ENCODE peak calls at places on chromosomes 4 and X, in four cellular contexts. One of them, this sample, is unnamed.

GRCh38 chr4:173325007-173325736 is 9.0 kb downstream of the HMGB2 start:
- DNase-seq in suprapubic skin: no peak
- DNase-seq in sigmoid colon: no peak
- DNase-seq in HL-60: no peak
- DNase-seq in this sample: no peak

GRCh38 chrX:48945517-48946348 is 11.7 kb downstream of the OTUD5 start:
- DNase-seq in suprapubic skin: no peak
- DNase-seq in HL-60: peak
- DNase-seq in sigmoid colon: no peak
- DNase-seq in this sample: peak

GRCh38 chr4:189436207-189436606 is 504.5 kb upstream of the FRG1 start:
- DNase-seq in suprapubic skin: no peak
- DNase-seq in sigmoid colon: no peak
- DNase-seq in HL-60: no peak
- DNase-seq in this sample: no peak

GRCh38 chr4:188021548-188022249 is 26.1 kb downstream of the ZFP42 start:
- DNase-seq in sigmoid colon: no peak
- DNase-seq in suprapubic skin: no peak
- DNase-seq in HL-60: no peak
- DNase-seq in this sample: no peak

GRCh38 chr4:176319704-176320339 is at the start of gene SPCS3:
- DNase-seq in HL-60: peak
- DNase-seq in sigmoid colon: peak
- DNase-seq in suprapubic skin: peak
- DNase-seq in this sample: peak

GRCh38 chr4:40295572-40295971 is 39.6 kb upstream of the CHRNA9 start:
- DNase-seq in sigmoid colon: no peak
- DNase-seq in suprapubic skin: no peak
- DNase-seq in HL-60: no peak
- DNase-seq in this sample: no peak

GRCh38 chr4:9703391-9703790 is 78.0 kb upstream of the DRD5 start:
- DNase-seq in HL-60: peak
- DNase-seq in suprapubic skin: peak
- DNase-seq in sigmoid colon: peak
- DNase-seq in this sample: peak

GRCh38 chr4:2662598-2662997 is 93.5 kb downstream of the TNIP2 start:
- DNase-seq in sigmoid colon: no peak
- DNase-seq in suprapubic skin: no peak
- DNase-seq in HL-60: no peak
- DNase-seq in this sample: no peak

GRCh38 chr4:19756661-19757060 is 495.0 kb upstream of the SLIT2 start:
- DNase-seq in sigmoid colon: no peak
- DNase-seq in suprapubic skin: no peak
- DNase-seq in HL-60: no peak
- DNase-seq in this sample: no peak

GRCh38 chr4:123399638-123400358 is 3.2 kb downstream of the SPRY1 start:
- DNase-seq in HL-60: no peak
- DNase-seq in suprapubic skin: no peak
- DNase-seq in sigmoid colon: no peak
- DNase-seq in this sample: peak

GRCh38 chr4:106355193-106355592 is 13.4 kb downstream of the GIMD1 start:
- DNase-seq in sigmoid colon: no peak
- DNase-seq in HL-60: no peak
- DNase-seq in suprapubic skin: no peak
- DNase-seq in this sample: no peak

GRCh38 chr4:86279247-86279960 is 80.4 kb downstream of the MAPK10 start:
- DNase-seq in suprapubic skin: no peak
- DNase-seq in HL-60: no peak
- DNase-seq in sigmoid colon: no peak
- DNase-seq in this sample: no peak

GRCh38 chr4:89173336-89174090 is 62.2 kb downstream of the TIGD2 start:
- DNase-seq in sigmoid colon: no peak
- DNase-seq in suprapubic skin: no peak
- DNase-seq in HL-60: no peak
- DNase-seq in this sample: no peak

GRCh38 chr4:38060829-38061431 is 100.7 kb downstream of the PTTG2 start:
- DNase-seq in suprapubic skin: no peak
- DNase-seq in HL-60: no peak
- DNase-seq in sigmoid colon: no peak
- DNase-seq in this sample: peak

GRCh38 chr4:139555073-139555704 is 830 bp downstream of the SETD7 start:
- DNase-seq in HL-60: peak
- DNase-seq in sigmoid colon: peak
- DNase-seq in suprapubic skin: peak
- DNase-seq in this sample: peak

GRCh38 chr4:128776794-128777216 is 32.7 kb upstream of the JADE1 start:
- DNase-seq in sigmoid colon: peak
- DNase-seq in suprapubic skin: no peak
- DNase-seq in HL-60: no peak
- DNase-seq in this sample: peak
- TF ChIP-seq POLR2AphosphoS5 in sigmoid colon: no peak
- TF ChIP-seq POLR2AphosphoS5 in suprapubic skin: no peak
- TF ChIP-seq POLR2AphosphoS5 in HL-60: no peak
- TF ChIP-seq POLR2AphosphoS5 in this sample: no peak

GRCh38 chr4:102172341-102172740 is 172.9 kb downstream of the SLC39A8 start:
- DNase-seq in sigmoid colon: no peak
- DNase-seq in HL-60: no peak
- DNase-seq in suprapubic skin: no peak
- DNase-seq in this sample: no peak
- H3K4me3 ChIP-seq in sigmoid colon: no peak
- H3K4me3 ChIP-seq in HL-60: no peak
- H3K4me3 ChIP-seq in suprapubic skin: no peak
- H3K4me3 ChIP-seq in this sample: no peak

DNA sequence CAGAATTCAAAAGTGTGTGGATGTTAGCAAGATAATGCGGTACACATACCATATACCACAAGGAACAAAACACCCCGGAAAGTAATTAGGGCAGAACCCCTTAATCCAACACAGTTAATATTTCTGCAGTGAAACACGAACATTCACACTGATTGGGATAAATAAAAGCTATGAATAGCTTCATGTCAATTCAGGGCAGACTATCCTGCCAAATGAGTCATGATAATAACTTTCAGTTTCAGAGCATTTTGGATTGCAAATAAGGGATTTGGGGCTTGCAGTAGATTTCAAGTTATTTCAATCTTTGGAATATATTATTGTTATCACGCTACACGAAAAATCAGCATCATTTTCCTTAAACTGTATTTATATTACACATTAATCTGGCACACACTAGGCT is 24.3 kb downstream of the IRF2 start:
- DNase-seq in HL-60: no peak
- DNase-seq in suprapubic skin: no peak
- DNase-seq in sigmoid colon: no peak
- DNase-seq in this sample: peak
- TF ChIP-seq POLR2AphosphoS5 in HL-60: no peak
- TF ChIP-seq POLR2AphosphoS5 in suprapubic skin: no peak
- TF ChIP-seq POLR2AphosphoS5 in sigmoid colon: no peak
- TF ChIP-seq POLR2AphosphoS5 in this sample: no peak

DNA sequence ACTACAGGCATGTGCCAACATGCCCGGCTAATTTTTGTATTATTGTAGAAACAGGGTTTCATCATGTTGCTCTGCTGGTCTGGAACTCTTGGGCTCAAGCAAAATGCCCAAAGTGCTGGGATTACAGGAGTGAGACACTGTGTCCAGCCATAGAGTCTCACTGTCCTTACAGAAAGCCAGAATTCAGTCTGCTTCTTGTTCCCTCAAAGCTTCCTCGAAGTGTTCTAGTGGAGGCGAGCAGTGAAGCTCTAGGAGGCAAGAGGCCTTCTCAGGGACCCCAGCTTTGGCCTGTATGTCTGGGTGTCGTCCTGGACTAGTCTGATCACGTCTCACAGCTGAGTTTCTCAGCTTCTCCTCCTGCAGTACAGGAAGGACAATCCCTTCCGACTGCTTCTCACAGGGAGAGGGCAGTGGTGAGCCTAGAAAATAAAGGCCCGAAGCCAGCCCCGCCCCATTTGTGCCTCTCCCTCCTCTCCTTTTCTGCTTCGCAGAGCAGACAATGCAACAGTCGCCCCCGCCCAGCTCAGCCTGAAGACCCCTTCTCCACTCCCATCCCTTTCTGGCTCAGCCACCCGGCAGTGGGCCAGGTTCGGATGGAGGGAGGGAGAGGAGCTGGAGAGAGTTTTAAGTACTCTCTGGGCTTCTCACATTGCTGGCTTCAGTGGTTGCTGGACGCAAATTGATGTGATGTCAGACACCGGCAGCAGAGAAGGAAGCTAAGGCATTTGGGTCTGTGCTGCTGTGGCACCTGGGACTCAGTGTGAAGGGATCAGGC is 11.1 kb upstream of the FAM3A start:
- DNase-seq in HL-60: peak
- DNase-seq in sigmoid colon: peak
- DNase-seq in suprapubic skin: peak
- DNase-seq in this sample: peak
- H3K4me3 ChIP-seq in HL-60: peak
- H3K4me3 ChIP-seq in sigmoid colon: peak
- H3K4me3 ChIP-seq in suprapubic skin: peak
- H3K4me3 ChIP-seq in this sample: no peak

DNA sequence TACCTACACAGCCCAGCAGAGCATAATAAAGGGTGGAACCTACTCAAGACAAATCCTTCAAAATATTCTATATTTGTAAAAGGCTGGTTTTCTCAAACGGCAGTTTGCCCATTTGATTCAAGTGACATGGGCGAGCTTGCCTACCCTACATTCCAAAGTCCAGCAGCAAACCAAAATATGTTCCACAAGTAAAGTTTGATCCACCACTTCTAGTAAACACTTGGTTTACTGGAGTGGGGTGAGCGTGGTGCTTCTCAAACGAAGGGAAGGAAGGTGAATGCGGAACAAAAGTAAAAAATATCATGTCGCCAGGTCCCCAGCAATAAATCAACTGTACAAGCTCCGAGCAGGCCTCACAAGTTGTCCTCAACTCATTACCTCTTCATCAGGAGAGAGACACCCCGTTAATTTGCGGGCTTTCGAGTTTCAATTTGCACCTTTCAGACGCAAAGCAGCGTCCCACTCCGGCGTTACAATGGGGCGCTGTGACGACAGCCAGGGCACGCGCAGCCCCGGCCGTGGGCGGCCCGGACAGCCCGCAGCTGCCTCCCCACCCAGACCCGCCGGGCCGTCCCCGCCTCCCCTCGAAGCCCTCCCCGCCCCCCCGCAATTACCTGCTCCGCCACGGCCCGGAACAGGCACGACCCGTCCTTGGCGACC is 1.1 kb downstream of the OTUD4 start:
- DNase-seq in HL-60: peak
- DNase-seq in suprapubic skin: peak
- DNase-seq in sigmoid colon: peak
- DNase-seq in this sample: peak
- TF ChIP-seq POLR2AphosphoS5 in HL-60: peak
- TF ChIP-seq POLR2AphosphoS5 in suprapubic skin: no peak
- TF ChIP-seq POLR2AphosphoS5 in sigmoid colon: peak
- TF ChIP-seq POLR2AphosphoS5 in this sample: no peak

DNA sequence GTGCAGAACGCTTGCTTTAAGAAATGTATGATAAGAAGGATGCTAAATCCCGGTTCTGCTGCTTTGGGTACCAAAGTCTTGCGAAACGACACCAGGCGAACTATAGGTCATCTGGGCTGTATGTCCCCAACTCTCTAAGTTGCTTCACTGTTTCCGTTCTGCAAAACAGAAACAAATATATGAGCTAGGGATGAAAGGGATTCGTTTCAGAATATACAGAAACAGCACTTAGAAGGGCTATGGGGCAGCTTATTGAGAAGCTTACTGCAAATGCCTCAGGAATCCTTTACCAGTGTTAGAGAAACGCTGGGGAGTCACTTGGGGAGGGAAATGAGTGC is 293 bp upstream of the LRCH2 start:
- DNase-seq in suprapubic skin: no peak
- DNase-seq in HL-60: no peak
- DNase-seq in sigmoid colon: no peak
- DNase-seq in this sample: no peak
- H3K4me3 ChIP-seq in suprapubic skin: peak
- H3K4me3 ChIP-seq in HL-60: no peak
- H3K4me3 ChIP-seq in sigmoid colon: peak
- H3K4me3 ChIP-seq in this sample: peak

GRCh38 chr4:22552802-22553201 is 36.9 kb upstream of the ADGRA3 start:
- DNase-seq in suprapubic skin: no peak
- DNase-seq in sigmoid colon: no peak
- DNase-seq in HL-60: peak
- DNase-seq in this sample: no peak

GRCh38 chr4:22556411-22556969 is 40.6 kb upstream of the ADGRA3 start:
- DNase-seq in suprapubic skin: no peak
- DNase-seq in sigmoid colon: no peak
- DNase-seq in HL-60: no peak
- DNase-seq in this sample: no peak

GRCh38 chr4:22553560-22553959 is 37.7 kb upstream of the ADGRA3 start:
- DNase-seq in suprapubic skin: no peak
- DNase-seq in HL-60: no peak
- DNase-seq in sigmoid colon: no peak
- DNase-seq in this sample: no peak

GRCh38 chr4:22551550-22551949 is 35.7 kb upstream of the ADGRA3 start:
- DNase-seq in suprapubic skin: no peak
- DNase-seq in sigmoid colon: no peak
- DNase-seq in HL-60: peak
- DNase-seq in this sample: no peak

DNA sequence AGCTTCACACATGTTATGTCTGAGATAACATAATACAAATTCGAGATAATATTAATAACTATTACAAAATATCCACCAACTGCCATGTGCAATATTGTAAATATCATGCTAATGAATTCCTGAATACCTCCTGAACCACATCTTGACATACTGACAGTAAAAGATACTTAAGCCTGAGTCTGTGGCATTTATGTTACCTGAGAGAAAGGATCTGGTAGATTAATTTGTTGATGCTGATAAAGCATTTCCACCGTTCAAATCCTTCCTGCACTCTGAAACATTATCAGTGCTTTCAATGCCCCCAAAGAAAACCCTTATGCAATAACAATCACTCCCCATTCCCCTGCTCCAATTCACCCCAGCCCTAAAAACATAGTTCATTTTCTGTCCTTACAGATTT is 38.8 kb upstream of the ADGRA3 start:
- DNase-seq in suprapubic skin: no peak
- DNase-seq in HL-60: no peak
- DNase-seq in sigmoid colon: no peak
- DNase-seq in this sample: no peak
- TF ChIP-seq POLR2AphosphoS5 in suprapubic skin: no peak
- TF ChIP-seq POLR2AphosphoS5 in HL-60: no peak
- TF ChIP-seq POLR2AphosphoS5 in sigmoid colon: no peak
- TF ChIP-seq POLR2AphosphoS5 in this sample: no peak

GRCh38 chrX:1537031-1537715 is at the start of gene P2RY8:
- DNase-seq in suprapubic skin: peak
- DNase-seq in sigmoid colon: peak
- DNase-seq in HL-60: peak
- DNase-seq in this sample: no peak

GRCh38 chrX:1533083-1533482 is 3.9 kb downstream of the P2RY8 start:
- DNase-seq in suprapubic skin: no peak
- DNase-seq in sigmoid colon: no peak
- DNase-seq in HL-60: no peak
- DNase-seq in this sample: no peak

GRCh38 chrX:1535241-1536041 is 1.5 kb downstream of the P2RY8 start:
- DNase-seq in sigmoid colon: no peak
- DNase-seq in HL-60: peak
- DNase-seq in suprapubic skin: peak
- DNase-seq in this sample: no peak

GRCh38 chrX:1534321-1535168 is 2.4 kb downstream of the P2RY8 start:
- DNase-seq in sigmoid colon: no peak
- DNase-seq in suprapubic skin: peak
- DNase-seq in HL-60: peak
- DNase-seq in this sample: no peak

GRCh38 chrX:1536712-1537030 is 314 bp downstream of the P2RY8 start:
- DNase-seq in sigmoid colon: no peak
- DNase-seq in HL-60: peak
- DNase-seq in suprapubic skin: no peak
- DNase-seq in this sample: no peak
- H3K4me3 ChIP-seq in sigmoid colon: peak
- H3K4me3 ChIP-seq in HL-60: peak
- H3K4me3 ChIP-seq in suprapubic skin: peak
- H3K4me3 ChIP-seq in this sample: no peak